ENCODE peak calls at places on chromosomes 5 and 9, in ten cellular contexts. I is sciatic nerve, B is neural crest cell, K is GM13976, F is pancreas, X is cardiac septum, P is NAMALWA, Q is heart right ventricle, E is sigmoid colon, L is thoracic aorta. Z is an unnamed sample.

GRCh38 chr9:138037140-138037539 is 159.6 kb downstream of the CACNA1B start:
- DNase-seq in I (no peak), X (peak), L (no peak), K (no peak), P (no peak), Q (no peak), E (peak), B (no peak), F (no peak), Z (no peak)

GRCh38 chr9:108586451-108586850 is 269.3 kb downstream of the ACTL7B start:
- DNase-seq in X (no peak), E (no peak), P (no peak), B (no peak), F (no peak), Q (no peak), K (no peak), L (no peak), I (no peak), Z (no peak)

GRCh38 chr9:75876999-75877647 is 13.3 kb upstream of the PCSK5 start:
- DNase-seq in P (no peak), L (no peak), Q (no peak), X (no peak), E (no peak), B (no peak), K (no peak), F (no peak), I (no peak), Z (no peak)

GRCh38 chr9:94581711-94582110 is 11.9 kb downstream of the FBP2 start:
- DNase-seq in B (no peak), X (no peak), K (no peak), F (no peak), I (no peak), E (no peak), P (no peak), L (no peak), Q (no peak), Z (no peak)

GRCh38 chr5:97131139-97131710 is 11.2 kb downstream of the LIX1 start:
- DNase-seq in P (no peak), I (no peak), X (no peak), K (no peak), B (no peak), Q (no peak), L (no peak), E (no peak), F (no peak), Z (no peak)

GRCh38 chr9:134493471-134494272 is 147.9 kb upstream of the COL5A1 start:
- DNase-seq in Q (no peak), B (no peak), E (peak), L (no peak), P (no peak), X (peak), I (peak), K (no peak), F (no peak), Z (no peak)

GRCh38 chr9:463455-464125 is 248.9 kb downstream of the DOCK8 start:
- DNase-seq in K (no peak), P (no peak), Q (no peak), X (no peak), L (no peak), F (no peak), I (no peak), E (no peak), B (no peak), Z (no peak)

GRCh38 chr5:82942083-82942881 is 134.9 kb downstream of the TMEM167A start:
- DNase-seq in E (no peak), I (no peak), B (no peak), P (no peak), L (no peak), F (no peak), Q (no peak), X (no peak), K (no peak), Z (peak)

GRCh38 chr5:2739360-2740050 is 12.0 kb downstream of the IRX2 start:
- DNase-seq in X (peak), K (no peak), F (no peak), B (peak), Q (no peak), I (no peak), L (no peak), P (no peak), E (no peak), Z (no peak)

GRCh38 chr5:114857951-114858401 is 311.7 kb downstream of the TRIM36 start:
- DNase-seq in K (no peak), E (no peak), X (no peak), I (no peak), B (no peak), P (no peak), Q (no peak), L (no peak), F (no peak), Z (peak)

GRCh38 chr5:170311856-170312405 is 14.4 kb upstream of the LCP2 start:
- DNase-seq in L (no peak), Q (no peak), K (no peak), P (no peak), X (no peak), I (no peak), B (no peak), E (no peak), F (no peak), Z (no peak)

Z was measured in Kasumi-1.